ENCODE peak calls at places on chromosome 14, in ten cellular contexts. W is progenitor cell of endocrine pancreas, P is Right ventricle myocardium superior, B is mucosa of descending colon, O is esophagus squamous epithelium, L is NCI-H146, R is iris pigment epithelial cell, A is GDM1, V is hypothalamus, D is SK-N-DZ. F is an unnamed sample.

GRCh38 chr14:76498976-76499375 is 123.0 kb downstream of the ESRRB start:
- DNase-seq in D (no peak), V (no peak), A (no peak), W (no peak), B (no peak), L (no peak), R (no peak), P (no peak), O (no peak), F (no peak)

GRCh38 chr14:101521306-101521935 is 39.9 kb upstream of the DIO3 start:
- DNase-seq in P (no peak), A (no peak), D (no peak), V (no peak), W (no peak), B (no peak), R (no peak), L (no peak), O (no peak), F (no peak)

GRCh38 chr14:23573384-23573783 is 5.2 kb downstream of the JPH4 start:
- DNase-seq in B (no peak), P (no peak), A (no peak), R (no peak), D (no peak), V (no peak), L (peak), W (no peak), O (no peak), F (no peak)

GRCh38 chr14:57371013-57371412 is 19.4 kb upstream of the NAA30 start:
- DNase-seq in B (no peak), A (no peak), W (no peak), V (no peak), P (no peak), R (no peak), O (no peak), D (no peak), L (no peak), F (no peak)

GRCh38 chr14:105072892-105073719 is 7.9 kb upstream of the GPR132 start:
- DNase-seq in R (no peak), A (no peak), L (no peak), O (no peak), P (peak), W (no peak), V (no peak), B (no peak), D (no peak), F (no peak)

GRCh38 chr14:80664576-80664975 is 277.0 kb downstream of the CEP128 start:
- DNase-seq in R (peak), A (no peak), B (no peak), L (no peak), O (no peak), P (no peak), W (no peak), V (no peak), D (no peak), F (no peak)

GRCh38 chr14:68295316-68295816 is 475.8 kb downstream of the RAD51B start:
- DNase-seq in W (no peak), L (peak), V (no peak), R (no peak), D (peak), B (peak), A (no peak), O (no peak), P (peak), F (peak)

GRCh38 chr14:22545842-22546721 is 42.9 kb downstream of the DAD1 start:
- DNase-seq in V (no peak), O (no peak), W (no peak), B (peak), P (no peak), R (peak), A (no peak), L (no peak), D (no peak), F (no peak)

GRCh38 chr14:55847766-55848165 is 267.8 kb downstream of the KTN1 start:
- DNase-seq in V (no peak), D (no peak), A (no peak), P (no peak), L (no peak), O (no peak), R (peak), W (no peak), B (no peak), F (no peak)

GRCh38 chr14:74658535-74659130 is 46.6 kb upstream of the LTBP2 start:
- DNase-seq in L (no peak), P (no peak), R (peak), B (no peak), W (no peak), V (no peak), A (no peak), O (no peak), D (no peak), F (no peak)

GRCh38 chr14:90287791-90288190 is 31.4 kb downstream of the PSMC1 start:
- DNase-seq in P (no peak), A (no peak), O (no peak), R (no peak), B (no peak), W (no peak), L (peak), V (no peak), D (no peak), F (no peak)

GRCh38 chr14:71452987-71453386 is 479.2 kb upstream of the RGS6 start:
- DNase-seq in W (no peak), R (no peak), A (no peak), L (no peak), O (no peak), D (no peak), V (no peak), B (no peak), P (no peak), F (no peak)

GRCh38 chr14:101810897-101811620 is 49.5 kb downstream of the PPP2R5C start:
- DNase-seq in L (no peak), D (no peak), P (no peak), B (no peak), W (no peak), O (no peak), R (peak), A (no peak), V (no peak), F (no peak)

GRCh38 chr14:102317564-102318248 is 1.8 kb upstream of the ZNF839 start:
- DNase-seq in V (no peak), D (no peak), O (no peak), A (peak), P (no peak), W (no peak), R (no peak), L (peak), B (peak), F (no peak)

GRCh38 chr14:89221109-89221508 is 195.9 kb downstream of the FOXN3 start:
- DNase-seq in W (no peak), B (no peak), O (no peak), L (no peak), R (peak), V (no peak), D (no peak), P (no peak), A (no peak), F (no peak)

GRCh38 chr14:104758981-104759975 is 6.3 kb downstream of the SIVA1 start:
- DNase-seq in P (no peak), B (no peak), D (no peak), L (peak), R (no peak), W (no peak), V (no peak), O (no peak), A (no peak), F (no peak)

GRCh38 chr14:55553791-55554190 is 26.2 kb upstream of the KTN1 start:
- DNase-seq in W (no peak), V (no peak), B (no peak), L (no peak), A (no peak), D (no peak), P (no peak), O (no peak), R (no peak), F (no peak)

GRCh38 chr14:54774824-54775223 is 127.8 kb downstream of the GCH1 start:
- DNase-seq in R (no peak), D (no peak), P (no peak), L (no peak), A (no peak), W (no peak), V (no peak), O (no peak), B (no peak), F (no peak)

GRCh38 chr14:103692159-103692558 is 23.1 kb downstream of the XRCC3 start:
- DNase-seq in B (no peak), R (no peak), A (no peak), W (no peak), P (no peak), D (no peak), L (no peak), V (no peak), O (no peak), F (no peak)

GRCh38 chr14:68820119-68820518 is 27.3 kb upstream of the ZFP36L1 start:
- DNase-seq in W (no peak), O (no peak), D (no peak), A (no peak), L (no peak), R (no peak), B (no peak), P (no peak), V (no peak), F (no peak)

GRCh38 chr14:59728294-59728693 is 142.3 kb downstream of the RTN1 start:
- DNase-seq in P (no peak), R (no peak), L (no peak), O (no peak), A (no peak), W (no peak), V (no peak), B (no peak), D (peak), F (no peak)